ENCODE peak calls at places on chromosome 4, in eight cellular contexts. R is stimulated activated CD8-positive, alpha-beta memory T cell treated with anti-CD3 and anti-CD28 coated beads, Interleukin-7, amount 100 ng/mL, for 1 hour; F is NCI-H1092; H is activated CD8-positive, alpha-beta T cell treated with anti-CD3 and anti-CD28 coated beads for 36 hours; J is iPS-NIHi11; P is IMR-90; Y is GM12892; B is EH. M is an unnamed sample.

GRCh38 chr4:65383589-65384305 is 286.5 kb downstream of the EPHA5 start:
- DNase-seq in R (no peak), F (no peak), H (no peak), J (no peak), P (no peak), Y (no peak), B (peak; percentile 8), M (no peak)

GRCh38 chr4:26885912-26886274 is 25.3 kb downstream of the STIM2 start:
- DNase-seq in R (no peak), F (no peak), H (peak; percentile 58), J (no peak), P (no peak), Y (no peak), B (no peak), M (no peak)

GRCh38 chr4:109574931-109575804 is 15.1 kb downstream of the MCUB start:
- DNase-seq in R (no peak), F (peak; percentile 10), H (peak; percentile 20), J (no peak), P (no peak), Y (no peak), B (no peak), M (no peak)

GRCh38 chr4:85777908-85778808 is 303.2 kb downstream of the ARHGAP24 start:
- DNase-seq in R (no peak), F (no peak), H (no peak), J (no peak), P (no peak), Y (no peak), B (no peak), M (no peak)

GRCh38 chr4:149409186-149410056 is 406.2 kb downstream of the IQCM start:
- DNase-seq in R (no peak), F (no peak), H (no peak), J (no peak), P (peak; percentile 38), Y (no peak), B (peak; percentile 85), M (no peak)

GRCh38 chr4:2806392-2807355 is 13.8 kb downstream of the SH3BP2 start:
- DNase-seq in R (no peak), F (peak; percentile 71), H (no peak), J (no peak), P (peak; percentile 55), Y (no peak), B (peak; percentile 71), M (peak; percentile 83)

GRCh38 chr4:143356493-143356892 is 19.8 kb downstream of the GAB1 start:
- DNase-seq in R (no peak), F (no peak), H (no peak), J (no peak), P (no peak), Y (no peak), B (no peak), M (no peak)

GRCh38 chr4:57554693-57555092 is 444.5 kb upstream of the IGFBP7 start:
- DNase-seq in R (no peak), F (no peak), H (no peak), J (no peak), P (no peak), Y (no peak), B (no peak), M (no peak)

GRCh38 chr4:139142097-139142496 is 34.9 kb downstream of the ELF2 start:
- DNase-seq in R (no peak), F (no peak), H (no peak), J (no peak), P (no peak), Y (no peak), B (no peak), M (no peak)

GRCh38 chr4:118920247-118920646 is 31.6 kb downstream of the SYNPO2 start:
- DNase-seq in R (no peak), F (no peak), H (no peak), J (no peak), P (peak; percentile 71), Y (no peak), B (peak; percentile 54), M (peak; percentile 9)

GRCh38 chr4:184453402-184454160 is 20.8 kb downstream of the IRF2 start:
- DNase-seq in R (no peak), F (no peak), H (peak; percentile 62), J (peak; percentile 63), P (peak; percentile 95), Y (peak; percentile 30), B (peak; percentile 88), M (peak; percentile 65)

GRCh38 chr4:186765138-186765537 is 41.5 kb upstream of the FAT1 start:
- DNase-seq in R (no peak), F (no peak), H (no peak), J (no peak), P (peak; percentile 20), Y (no peak), B (peak; percentile 89), M (no peak)

GRCh38 chr4:55397521-55398321 is 2.0 kb downstream of the TMEM165 start:
- DNase-seq in R (no peak), F (no peak), H (no peak), J (no peak), P (peak; percentile 90), Y (no peak), B (peak; percentile 73), M (no peak)

GRCh38 chr4:165760182-165760581 is 112.9 kb upstream of the TLL1 start:
- DNase-seq in R (no peak), F (no peak), H (no peak), J (no peak), P (no peak), Y (no peak), B (no peak), M (no peak)

GRCh38 chr4:20682853-20683252 is 17.4 kb upstream of the PACRGL start:
- DNase-seq in R (no peak), F (no peak), H (no peak), J (no peak), P (no peak), Y (no peak), B (no peak), M (no peak)

GRCh38 chr4:81040175-81040659 is 9.7 kb downstream of the BMP3 start:
- DNase-seq in R (no peak), F (peak; percentile 13), H (no peak), J (peak; percentile 29), P (peak; percentile 35), Y (no peak), B (peak; percentile 40), M (no peak)

GRCh38 chr4:138225477-138225876 is 16.7 kb downstream of the SLC7A11 start:
- DNase-seq in R (no peak), F (no peak), H (no peak), J (no peak), P (peak; percentile 23), Y (no peak), B (peak; percentile 60), M (no peak)

GRCh38 chr4:186878203-186878800 is 154.6 kb upstream of the FAT1 start:
- DNase-seq in R (no peak), F (no peak), H (no peak), J (no peak), P (no peak), Y (no peak), B (peak; percentile 67), M (no peak)

GRCh38 chr4:2482693-2483092 is 13.8 kb downstream of the RNF4 start:
- DNase-seq in R (no peak), F (no peak), H (peak; percentile 34), J (no peak), P (peak; percentile 35), Y (peak; percentile 48), B (peak; percentile 65), M (peak; percentile 65)

GRCh38 chr4:2250003-2250763 is 8.3 kb upstream of the HAUS3 start:
- DNase-seq in R (no peak), F (no peak), H (no peak), J (peak; percentile 7), P (no peak), Y (peak; percentile 23), B (no peak), M (peak; percentile 4)

GRCh38 chr4:8292388-8293107 is 23.0 kb downstream of the HTRA3 start:
- DNase-seq in R (no peak), F (no peak), H (no peak), J (no peak), P (no peak), Y (no peak), B (no peak), M (no peak)

GRCh38 chr4:150385606-150386005 is 196.3 kb upstream of the MAB21L2 start:
- DNase-seq in R (no peak), F (peak; percentile 45), H (no peak), J (peak; percentile 7), P (peak; percentile 92), Y (no peak), B (peak; percentile 94), M (peak; percentile 9)